ENCODE peak calls at places on chromosome 17, in five cellular contexts. H, Y, I, S and O are unnamed samples.

GRCh38 chr17:7383742-7384488 is 3.0 kb downstream of the TNK1 start:
- DNase-seq in H (peak; percentile 38), Y (peak; percentile 93), I (no peak), S (peak; percentile 60), O (no peak)

GRCh38 chr17:70794757-70795156 is 625.4 kb downstream of the KCNJ2 start:
- DNase-seq in H (no peak), Y (no peak), I (no peak), S (no peak), O (no peak)

GRCh38 chr17:8956521-8956920 is 9.0 kb downstream of the PIK3R5 start:
- DNase-seq in H (no peak), Y (no peak), I (no peak), S (no peak), O (no peak)

GRCh38 chr17:74386397-74386796 is 19.1 kb downstream of the GPR142 start:
- DNase-seq in H (peak; percentile 69), Y (no peak), I (peak; percentile 81), S (peak; percentile 67), O (no peak)

GRCh38 chr17:2456475-2456874 is 55.2 kb downstream of the METTL16 start:
- DNase-seq in H (no peak), Y (no peak), I (no peak), S (no peak), O (no peak)

GRCh38 chr17:67139784-67140665 is 95.7 kb downstream of the CACNG1 start:
- DNase-seq in H (peak; percentile 64), Y (no peak), I (no peak), S (no peak), O (no peak)

GRCh38 chr17:76586741-76587487 is 1.3 kb upstream of the ST6GALNAC2 start:
- DNase-seq in H (no peak), Y (no peak), I (no peak), S (no peak), O (no peak)

GRCh38 chr17:15441315-15441714 is 26.1 kb downstream of the CDRT4 start:
- DNase-seq in H (peak; percentile 69), Y (no peak), I (no peak), S (no peak), O (no peak)

GRCh38 chr17:50221500-50222480 is 20.4 kb upstream of the COL1A1 start:
- DNase-seq in H (peak; percentile 78), Y (no peak), I (no peak), S (no peak), O (peak; percentile 66)

GRCh38 chr17:29219378-29220047 is 27.1 kb upstream of the CRYBA1 start:
- DNase-seq in H (peak; percentile 90), Y (peak; percentile 81), I (peak; percentile 83), S (peak; percentile 69), O (peak; percentile 89)

GRCh38 chr17:2598166-2598565 is 4.7 kb downstream of the PAFAH1B1 start:
- DNase-seq in H (peak; percentile 68), Y (no peak), I (no peak), S (no peak), O (no peak)

GRCh38 chr17:63840591-63841349 is 1.7 kb downstream of the SMARCD2 start:
- DNase-seq in H (peak; percentile 56), Y (peak; percentile 76), I (no peak), S (no peak), O (no peak)

GRCh38 chr17:18070861-18071340 is 16.8 kb upstream of the DRG2 start:
- DNase-seq in H (peak; percentile 56), Y (no peak), I (no peak), S (no peak), O (no peak)

GRCh38 chr17:48175692-48176450 is 68.3 kb downstream of the SNX11 start:
- DNase-seq in H (peak; percentile 54), Y (no peak), I (no peak), S (no peak), O (no peak)

DNA sequence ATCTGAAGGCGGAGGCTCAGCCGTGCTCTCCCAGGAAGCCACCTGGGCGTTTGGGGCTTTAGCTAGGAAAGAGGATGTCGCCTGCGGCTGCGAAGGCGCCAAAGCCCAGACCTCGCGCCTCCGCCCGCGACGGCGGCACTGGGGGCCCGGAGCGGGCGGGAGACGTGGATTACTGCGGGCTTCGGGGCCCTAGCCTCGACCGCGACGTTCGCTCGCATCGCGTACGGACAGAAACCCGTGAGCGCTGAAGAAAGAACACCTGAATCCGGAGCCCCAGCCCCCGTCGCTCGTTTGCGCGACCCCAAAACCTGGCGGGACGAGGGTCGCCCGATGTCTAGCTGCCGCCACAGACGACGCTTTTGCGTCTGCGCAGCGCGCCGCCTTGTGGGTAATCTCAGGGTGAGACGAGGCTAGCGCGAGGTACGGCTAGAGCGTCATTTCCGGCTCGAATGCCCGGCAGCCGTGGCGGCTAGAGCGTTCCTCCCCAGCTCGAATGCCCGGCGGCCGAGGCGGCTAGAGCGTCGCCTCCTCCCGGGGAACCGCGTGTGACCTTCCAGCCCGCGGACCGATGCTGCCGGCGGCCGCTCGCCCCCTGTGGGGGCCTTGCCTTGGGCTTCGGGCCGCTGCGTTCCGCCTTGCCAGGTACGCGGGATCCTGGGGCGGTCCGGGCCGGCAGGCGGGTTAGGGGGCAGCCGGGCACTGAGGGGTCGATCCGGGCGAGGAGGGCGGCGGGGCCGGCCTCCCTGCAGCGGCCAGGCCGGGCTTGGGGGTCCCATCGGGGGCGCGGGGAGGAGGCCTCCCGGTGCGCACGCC is at the start of gene MRPL12:
- DNase-seq in H (peak; percentile 94), Y (peak; percentile 99), I (peak; percentile 93), S (peak; percentile 95), O (peak; percentile 94)
- TF ChIP-seq CTCF in H (peak; percentile 6), Y (peak; percentile 58), I (peak; percentile 43), S (no peak), O (peak; percentile 51)

GRCh38 chr17:73166731-73167581 is 2.1 kb downstream of the SSTR2 start:
- DNase-seq in H (no peak), Y (no peak), I (no peak), S (no peak), O (no peak)
- H3K27me3 ChIP-seq in H (peaks cover 52% of the 10 kb centered on the region), Y (peaks cover 53% of the 10 kb centered on the region), I (peaks cover 67% of the 10 kb centered on the region), S (peaks cover 19% of the 10 kb centered on the region), O (no peaks in the 10 kb centered on the region)

DNA sequence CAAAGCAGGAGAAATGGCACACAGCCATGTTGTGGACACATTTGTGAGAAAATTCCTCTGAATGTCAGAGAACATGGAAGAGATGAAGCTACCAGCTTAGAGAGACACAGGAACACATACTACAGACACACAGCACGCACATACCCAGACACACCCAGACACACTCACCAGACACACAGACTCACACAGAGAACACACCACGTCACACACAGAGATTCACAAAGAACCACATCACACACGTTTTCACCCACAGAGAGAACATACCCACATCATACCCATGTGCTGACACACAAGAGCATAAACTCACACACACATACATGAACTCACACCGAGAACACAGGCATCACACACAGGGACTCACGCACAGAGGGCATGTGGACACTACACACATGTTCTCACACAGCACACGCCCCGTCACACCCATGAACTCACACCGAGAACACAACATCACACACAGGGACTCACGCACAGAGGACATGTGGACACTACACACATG is 124.9 kb downstream of the METRNL start:
- DNase-seq in H (no peak), Y (no peak), I (no peak), S (no peak), O (peak; percentile 53)
- H3K9me3 ChIP-seq in H (no peaks in the 10 kb centered on the region), Y (no peaks in the 10 kb centered on the region), I (no peaks in the 10 kb centered on the region), S (no peaks in the 10 kb centered on the region), O (no peaks in the 10 kb centered on the region)

GRCh38 chr17:37700881-37701280 is 44.0 kb downstream of the HNF1B start:
- DNase-seq in H (no peak), Y (no peak), I (no peak), S (no peak), O (no peak)
- TF ChIP-seq CTCF in H (no peak), Y (no peak), I (no peak), S (no peak), O (no peak)

GRCh38 chr17:80261895-80262279 is 1.2 kb downstream of the RNF213 start:
- DNase-seq in H (no peak), Y (no peak), I (no peak), S (no peak), O (no peak)

GRCh38 chr17:80261159-80261894 is 675 bp downstream of the RNF213 start:
- DNase-seq in H (peak; percentile 64), Y (peak; percentile 94), I (peak; percentile 58), S (peak; percentile 69), O (peak; percentile 77)

GRCh38 chr17:80259642-80260535 is 763 bp upstream of the RNF213 start:
- DNase-seq in H (peak; percentile 76), Y (peak; percentile 95), I (peak; percentile 69), S (peak; percentile 83), O (peak; percentile 84)

GRCh38 chr17:80262291-80262690 is 1.6 kb downstream of the RNF213 start:
- DNase-seq in H (no peak), Y (no peak), I (no peak), S (no peak), O (no peak)

DNA sequence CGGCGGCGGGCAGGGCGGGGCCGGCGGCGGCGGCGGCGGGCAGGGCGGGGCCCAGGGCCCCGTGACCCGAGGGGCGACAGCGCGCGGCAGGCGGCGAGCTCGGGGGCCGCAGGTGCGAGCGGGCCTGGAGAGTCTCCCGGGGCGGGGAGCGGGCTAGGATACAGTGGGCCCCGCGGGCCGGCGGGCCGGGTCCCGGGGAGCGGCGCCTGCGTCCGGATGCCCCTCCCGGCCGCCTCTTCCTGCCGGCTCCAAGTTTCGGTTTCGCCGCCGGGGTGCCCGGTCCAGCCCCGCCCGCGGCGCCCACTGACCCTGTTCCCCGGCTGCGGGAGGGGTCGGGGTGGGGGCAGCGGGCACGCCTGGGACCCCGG is at the start of gene RNF213:
- DNase-seq in H (peak; percentile 37), Y (peak; percentile 95), I (peak; percentile 50), S (peak; percentile 85), O (no peak)
- H3K27me3 ChIP-seq in H (no peaks in the 10 kb centered on the region), Y (no peaks in the 10 kb centered on the region), I (no peaks in the 10 kb centered on the region), S (no peaks in the 10 kb centered on the region), O (no peaks in the 10 kb centered on the region)

DNA sequence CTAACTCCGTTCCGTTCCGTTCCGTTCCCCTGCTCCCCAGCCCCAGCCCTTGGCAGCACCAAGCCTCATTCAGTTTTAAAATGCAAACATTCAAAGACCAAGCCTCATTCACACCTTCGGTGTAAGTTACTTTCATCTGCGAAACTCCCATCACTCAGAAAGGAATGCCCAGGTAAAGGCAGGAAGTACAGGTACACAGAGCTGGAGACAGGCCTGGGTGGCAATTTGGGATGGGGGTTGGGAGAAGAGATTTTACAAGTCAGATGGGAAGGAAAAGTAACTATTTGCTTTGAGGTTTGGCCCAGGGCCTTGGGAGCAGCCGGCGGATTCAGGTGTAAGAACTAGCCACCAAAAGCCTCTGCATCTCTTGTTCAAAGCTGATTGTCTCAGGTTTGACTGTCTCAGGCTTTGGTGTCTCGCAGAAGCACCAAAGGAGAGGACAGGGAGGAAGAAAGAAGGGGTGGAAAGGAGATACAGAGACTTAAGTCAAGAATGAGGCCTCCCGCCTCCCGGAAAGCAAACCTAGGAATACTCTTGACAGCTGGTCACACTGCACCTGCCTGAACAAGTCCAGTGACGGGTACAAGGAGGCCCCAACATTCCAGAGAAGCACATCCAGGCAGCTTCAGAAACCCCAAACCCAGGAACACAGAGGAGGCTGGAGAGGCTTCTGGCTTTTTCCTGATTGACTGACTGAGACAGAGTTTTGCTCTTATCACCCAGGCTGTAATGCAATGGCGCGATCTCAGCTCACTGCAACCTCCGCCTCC is 54.7 kb downstream of the NXN start:
- DNase-seq in H (no peak), Y (no peak), I (no peak), S (no peak), O (no peak)
- H3K9me3 ChIP-seq in H (no peaks in the 10 kb centered on the region), Y (no peaks in the 10 kb centered on the region), I (no peaks in the 10 kb centered on the region), S (no peaks in the 10 kb centered on the region), O (no peaks in the 10 kb centered on the region)